ENCODE peak calls at places on chromosomes 5 and 9, in six cellular contexts. B is neural progenitor cell, M is thyroid gland, Z is body of pancreas, P is IMR-90, K is cardiac muscle cell. E is an unnamed sample. For H3K9me3, the result is how much of the 10 kb centered on the place peaks cover.

GRCh38 chr5:20231040-20231439 is 243.0 kb upstream of the CDH18 start:
- DNase-seq in P (peak), Z (no peak), M (no peak), K (no peak), B (no peak), E (no peak)

GRCh38 chr5:146032911-146033310 is 72.5 kb downstream of the PLAC8L1 start:
- DNase-seq in Z (no peak), K (peak), P (no peak), B (no peak), M (no peak), E (no peak)

GRCh38 chr5:173230741-173231380 is 4.1 kb downstream of the NKX2-5 start:
- DNase-seq in P (no peak), Z (no peak), M (no peak), K (no peak), B (no peak), E (peak)

GRCh38 chr5:66171349-66172344 is 27.5 kb downstream of the SREK1 start:
- DNase-seq in Z (peak), P (peak), M (peak), K (peak), B (peak), E (peak)

GRCh38 chr9:37999501-38000189 is 69.4 kb downstream of the SHB start:
- DNase-seq in K (no peak), M (no peak), P (peak), B (peak), Z (no peak), E (peak)

GRCh38 chr9:127697575-127697974 is 9.2 kb upstream of the CFAP157 start:
- DNase-seq in M (no peak), Z (no peak), P (no peak), K (no peak), B (no peak), E (no peak)

GRCh38 chr5:110880413-110880812 is 141.6 kb downstream of the SLC25A46 start:
- DNase-seq in M (peak), K (peak), B (no peak), P (peak), Z (peak), E (no peak)

GRCh38 chr5:111742595-111742994 is 14.4 kb downstream of the NREP start:
- DNase-seq in Z (peak), B (no peak), M (no peak), K (peak), P (peak), E (no peak)

GRCh38 chr5:11311272-11311671 is 550.2 kb upstream of the DAP start:
- DNase-seq in B (no peak), K (no peak), Z (no peak), M (no peak), P (no peak), E (no peak)

GRCh38 chr5:36660397-36661049 is 54.1 kb downstream of the SLC1A3 start:
- DNase-seq in Z (peak), K (no peak), M (no peak), B (no peak), P (no peak), E (no peak)

GRCh38 chr5:14142856-14143508 is at the start of gene TRIO:
- DNase-seq in P (peak), K (peak), M (peak), B (peak), Z (peak), E (peak)

GRCh38 chr9:96256800-96257199 is 45.2 kb downstream of the HSD17B3 start:
- DNase-seq in M (no peak), K (peak), P (peak), B (no peak), Z (no peak), E (no peak)

GRCh38 chr5:52531105-52531504 is 256.6 kb upstream of the ITGA1 start:
- DNase-seq in K (no peak), Z (no peak), M (no peak), P (no peak), B (no peak), E (no peak)

GRCh38 chr5:150540615-150541396 is 32.9 kb downstream of the NDST1 start:
- DNase-seq in P (peak), M (peak), Z (peak), K (peak), B (no peak), E (peak)

GRCh38 chr5:74243634-74244033 is 396.9 kb downstream of the ENC1 start:
- DNase-seq in Z (no peak), K (peak), B (no peak), P (no peak), M (no peak), E (no peak)

GRCh38 chr9:109496126-109496707 is 1.9 kb downstream of the PTPN3 start:
- DNase-seq in B (no peak), Z (no peak), K (no peak), P (no peak), M (no peak), E (no peak)

GRCh38 chr9:122954253-122954691 is 13.5 kb downstream of the RABGAP1 start:
- DNase-seq in Z (no peak), P (peak), K (peak), B (no peak), M (no peak), E (no peak)

GRCh38 chr5:108531367-108532211 is 149.7 kb upstream of the FBXL17 start:
- DNase-seq in K (peak), M (no peak), Z (no peak), B (no peak), P (peak), E (no peak)

GRCh38 chr9:89668216-89668867 is 63.5 kb downstream of the GADD45G start:
- DNase-seq in B (no peak), Z (peak), P (no peak), M (peak), K (no peak), E (no peak)

GRCh38 chr5:116573617-116574431 is 799 bp downstream of the SEMA6A start:
- DNase-seq in P (no peak), Z (peak), M (peak), K (no peak), B (peak), E (peak)

GRCh38 chr9:88659126-88659525 is 124.1 kb downstream of the NXNL2 start:
- DNase-seq in P (no peak), M (peak), B (no peak), Z (no peak), K (no peak), E (no peak)

GRCh38 chr5:160271396-160271795 is 41.0 kb downstream of the CCNJL start:
- DNase-seq in P (no peak), Z (no peak), B (peak), M (peak), K (peak), E (no peak)
- H3K27ac ChIP-seq in P (no peak), Z (no peak), B (peak), M (peak), K (peak), E (peak)

GRCh38 chr5:3068401-3068800 is 316.9 kb upstream of the IRX2 start:
- DNase-seq in P (no peak), M (no peak), B (no peak), Z (no peak), K (no peak), E (no peak)
- H3K9me3 ChIP-seq in P (under half), M (under half), B (under half), Z (under half), K (under half), E (under half)

GRCh38 chr5:176995122-176995490 is 11.5 kb downstream of the UIMC1 start:
- DNase-seq in P (no peak), B (no peak), Z (no peak), K (no peak), M (no peak), E (no peak)
- H3K27ac ChIP-seq in P (peak), B (peak), Z (peak), K (peak), M (no peak), E (no peak)

DNA sequence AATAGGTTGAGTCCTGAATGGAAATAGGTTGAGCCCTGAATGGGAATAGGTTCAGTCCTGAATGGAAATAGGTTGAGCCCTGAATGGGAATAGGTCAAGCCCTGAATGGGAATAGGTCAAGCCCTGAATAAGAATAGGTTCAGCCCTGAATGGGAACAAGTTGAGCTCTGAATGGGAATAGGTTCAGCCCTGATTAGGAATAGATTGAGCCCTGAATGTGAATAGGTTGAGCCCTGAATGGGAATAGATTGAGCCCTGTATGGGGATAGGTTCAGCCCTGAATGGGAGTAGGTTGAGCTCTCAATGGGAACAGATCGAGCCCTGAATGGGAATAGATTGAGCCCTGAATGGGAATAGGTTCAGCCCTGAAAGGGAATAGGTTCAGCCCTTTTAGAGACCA is 590.8 kb upstream of the ADAMTS16 start:
- DNase-seq in Z (no peak), M (no peak), P (no peak), B (peak), K (no peak), E (no peak)
- H3K9me3 ChIP-seq in Z (under half), M (under half), P (under half), B (under half), K (under half), E (under half)

DNA sequence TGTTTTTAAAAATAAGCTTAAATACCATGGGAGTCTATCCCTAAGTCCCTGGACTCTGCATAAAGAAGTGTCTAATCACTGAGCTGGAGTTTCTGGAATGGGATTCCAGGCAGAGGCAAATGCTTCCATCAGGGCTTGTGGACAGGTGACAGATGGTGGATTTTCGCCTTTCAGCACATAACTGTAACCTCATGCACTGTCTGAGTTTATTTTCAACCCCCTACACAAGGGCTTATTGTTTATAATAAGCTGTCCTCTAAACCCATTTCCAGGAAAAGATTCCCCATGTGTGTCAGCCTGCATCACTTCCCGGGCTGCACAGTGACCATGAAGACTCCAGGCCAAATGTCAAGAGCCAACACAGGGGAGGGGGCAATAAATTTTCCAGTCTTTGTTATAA is 264.0 kb downstream of the PIK3R1 start:
- DNase-seq in B (no peak), M (no peak), Z (no peak), P (peak), K (no peak), E (no peak)
- H3K27ac ChIP-seq in B (no peak), M (no peak), Z (no peak), P (no peak), K (no peak), E (no peak)